ENCODE peak calls at places on chromosomes 13 and 19, in four cellular contexts. S is stomach; G is CD4-positive, alpha-beta T cell; A is mucosa of descending colon. N is an unnamed sample.

GRCh38 chr19:29216021-29216420 is 3.1 kb upstream of the UQCRFS1 start:
- DNase-seq in G (no peak), A (no peak), S (no peak), N (no peak)

GRCh38 chr19:45251452-45252354 is 632 bp downstream of the MARK4 start:
- DNase-seq in S (no peak), G (no peak), A (no peak), N (peak)

GRCh38 chr19:2391118-2391725 is 31.2 kb downstream of the TMPRSS9 start:
- DNase-seq in G (peak), A (peak), S (peak), N (peak)

GRCh38 chr19:35495107-35496064 is 5.1 kb upstream of the KRTDAP start:
- DNase-seq in A (peak), S (peak), G (peak), N (peak)

GRCh38 chr13:91304740-91305139 is 42.7 kb upstream of the MIR17HG start:
- DNase-seq in G (no peak), A (no peak), S (no peak), N (no peak)

GRCh38 chr13:65926750-65927171 is 1303.4 kb downstream of the PCDH9 start:
- DNase-seq in S (peak), A (peak), G (no peak), N (no peak)

GRCh38 chr19:17797397-17798201 is 2.7 kb downstream of the B3GNT3 start:
- DNase-seq in G (no peak), S (peak), A (peak), N (no peak)

GRCh38 chr13:51556740-51557139 is 27.5 kb upstream of the WDFY2 start:
- DNase-seq in A (no peak), S (no peak), G (no peak), N (no peak)

GRCh38 chr19:44228318-44228717 is 16.0 kb downstream of the ZNF227 start:
- DNase-seq in A (no peak), S (no peak), G (no peak), N (no peak)

GRCh38 chr19:47310819-47311218 is 1.2 kb downstream of the C5AR1 start:
- DNase-seq in G (no peak), A (no peak), S (peak), N (no peak)

GRCh38 chr13:41384749-41385503 is 72.4 kb upstream of the RGCC start:
- DNase-seq in G (no peak), S (no peak), A (no peak), N (peak)
- TF ChIP-seq CTCF in G (peak), S (no peak), A (no peak), N (peak)

GRCh38 chr19:27776524-27776923 is 1436.4 kb downstream of the UQCRFS1 start:
- DNase-seq in S (no peak), A (no peak), G (no peak), N (no peak)

GRCh38 chr19:27779953-27780352 is 1433.0 kb downstream of the UQCRFS1 start:
- DNase-seq in S (no peak), A (no peak), G (no peak), N (no peak)

GRCh38 chr19:27777242-27777641 is 1435.7 kb downstream of the UQCRFS1 start:
- DNase-seq in G (no peak), S (no peak), A (no peak), N (no peak)

GRCh38 chr19:27776020-27776419 is 1436.9 kb downstream of the UQCRFS1 start:
- DNase-seq in S (no peak), A (no peak), G (no peak), N (no peak)

GRCh38 chr19:27777726-27778125 is 1435.2 kb downstream of the UQCRFS1 start:
- DNase-seq in G (no peak), A (no peak), S (no peak), N (no peak)
- TF ChIP-seq CTCF in G (no peak), A (no peak), S (no peak), N (no peak)

DNA sequence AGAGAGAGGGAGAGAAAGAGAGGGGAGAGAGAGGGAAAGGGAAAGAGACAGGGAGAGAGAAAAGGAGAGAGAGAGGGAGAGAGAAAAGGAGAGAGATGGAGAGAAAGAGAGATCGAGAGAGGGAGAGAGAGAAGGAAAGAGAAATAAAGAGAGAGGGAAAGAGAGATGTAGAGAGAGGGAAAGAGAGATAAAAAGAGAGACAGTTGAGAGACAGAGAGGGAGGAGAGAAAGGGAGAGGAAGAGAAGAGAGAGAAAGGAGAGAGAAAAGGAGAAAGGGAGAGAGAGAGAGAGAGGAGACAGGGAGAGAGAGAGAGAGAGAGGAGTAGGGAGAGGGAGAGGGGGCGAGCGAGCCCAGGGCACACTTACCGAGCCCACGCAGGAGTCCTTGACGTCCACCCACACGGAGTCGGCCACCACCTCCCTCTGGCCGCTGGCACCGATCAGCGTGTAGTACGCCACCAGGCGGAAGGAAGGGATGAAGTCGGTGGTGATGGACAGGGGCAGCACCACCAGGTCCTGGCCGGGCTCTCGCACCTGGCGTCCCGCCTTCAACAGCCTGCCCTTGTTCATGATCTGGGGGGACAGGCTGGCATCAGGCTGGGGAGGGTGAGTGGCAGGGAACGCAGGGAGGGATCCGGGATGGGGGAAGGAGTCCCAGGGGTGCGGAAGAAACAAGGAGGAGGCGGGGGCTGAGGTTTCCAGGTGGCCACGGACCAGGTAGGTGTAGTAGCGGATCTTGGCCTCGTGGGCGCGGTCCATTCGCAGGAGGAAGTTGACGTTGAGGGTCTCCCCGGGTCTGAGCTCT is 10.0 kb downstream of the C3 start:
- DNase-seq in G (no peak), S (no peak), A (no peak), N (no peak)
- TF ChIP-seq CTCF in G (no peak), S (no peak), A (no peak), N (no peak)

GRCh38 chr13:46612258-46612657 is 59.3 kb downstream of the LRCH1 start:
- DNase-seq in S (no peak), A (no peak), G (no peak), N (no peak)

GRCh38 chr13:46613409-46614049 is 60.6 kb downstream of the LRCH1 start:
- DNase-seq in G (no peak), S (no peak), A (no peak), N (no peak)

GRCh38 chr13:46617382-46617781 is 64.4 kb downstream of the LRCH1 start:
- DNase-seq in G (no peak), A (no peak), S (no peak), N (no peak)

GRCh38 chr13:46615888-46616531 is 63.0 kb downstream of the LRCH1 start:
- DNase-seq in A (no peak), G (no peak), S (no peak), N (no peak)

DNA sequence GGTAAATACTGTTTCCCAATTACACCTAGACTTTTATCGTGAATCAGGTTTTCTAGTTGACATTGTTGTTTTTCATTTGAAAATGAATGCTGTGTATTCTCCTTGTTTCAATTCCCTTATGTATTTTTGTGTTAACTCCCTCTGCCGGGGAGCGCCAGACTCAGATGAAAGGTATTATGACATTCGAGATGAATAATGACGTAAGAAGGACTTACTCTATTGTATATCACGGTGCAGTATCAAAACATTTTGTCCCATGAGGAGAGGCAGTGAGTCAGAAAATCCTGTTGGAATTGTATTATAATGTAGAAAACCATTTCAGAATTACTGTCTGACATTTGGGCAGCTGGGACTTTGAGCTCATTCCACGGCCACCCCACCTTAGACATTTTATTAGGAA is 61.6 kb downstream of the LRCH1 start:
- DNase-seq in S (no peak), A (no peak), G (no peak), N (no peak)
- TF ChIP-seq CTCF in S (no peak), A (no peak), G (no peak), N (no peak)

DNA sequence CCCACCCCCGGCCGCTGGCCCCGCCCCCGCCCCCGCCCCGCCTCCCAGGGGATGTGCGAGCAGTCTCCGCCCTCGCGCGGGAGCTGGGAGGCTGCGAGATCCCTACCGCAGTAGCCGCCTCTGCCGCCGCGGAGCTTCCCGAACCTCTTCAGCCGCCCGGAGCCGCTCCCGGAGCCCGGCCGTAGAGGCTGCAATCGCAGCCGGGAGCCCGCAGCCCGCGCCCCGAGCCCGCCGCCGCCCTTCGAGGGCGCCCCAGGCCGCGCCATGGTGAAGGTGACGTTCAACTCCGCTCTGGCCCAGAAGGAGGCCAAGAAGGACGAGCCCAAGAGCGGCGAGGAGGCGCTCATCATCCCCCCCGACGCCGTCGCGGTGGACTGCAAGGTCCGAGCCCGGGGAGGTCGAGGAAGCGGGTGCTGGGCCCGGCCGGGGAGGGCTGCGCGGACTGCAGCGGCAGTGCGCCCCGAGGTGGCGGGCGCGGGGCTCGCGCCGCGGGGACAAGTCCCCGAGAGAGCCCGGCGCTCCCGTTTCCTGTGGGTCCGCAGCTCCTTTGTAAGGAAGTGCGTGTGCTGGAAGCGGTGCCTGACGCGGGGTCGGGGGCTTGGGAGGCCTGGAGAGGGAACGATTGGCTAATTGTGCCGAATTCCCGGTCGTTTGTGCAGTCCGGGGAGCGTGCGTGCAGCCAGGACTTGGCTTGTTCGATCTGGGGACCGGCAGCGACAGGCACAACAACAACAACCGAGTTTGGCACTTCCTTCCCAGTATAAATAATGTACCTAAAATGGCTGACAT is at the start of gene ITM2B:
- DNase-seq in A (peak), S (peak), G (peak), N (peak)
- TF ChIP-seq CTCF in A (no peak), S (no peak), G (peak), N (peak)

DNA sequence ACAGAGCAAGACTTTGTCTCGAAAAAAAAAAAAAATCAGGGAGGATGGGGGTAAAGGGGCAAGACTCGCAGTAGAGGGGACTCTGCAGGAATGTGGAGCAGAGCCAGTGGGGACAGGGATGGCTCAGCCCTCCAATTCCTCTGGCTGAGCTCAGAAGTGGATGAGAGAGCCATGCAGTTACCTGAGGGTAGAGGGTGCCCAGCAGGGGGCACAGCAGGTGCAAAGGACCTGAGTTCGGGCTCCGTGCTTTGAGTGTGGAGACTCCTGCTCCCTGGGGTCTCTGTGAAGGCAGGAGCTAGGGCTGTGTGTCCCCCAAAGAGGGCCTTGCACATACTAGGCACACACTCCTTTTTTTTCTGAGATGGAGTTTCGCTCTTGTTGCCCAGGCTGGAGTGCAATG is 7.7 kb downstream of the DOCK6 start:
- DNase-seq in A (peak), G (no peak), S (no peak), N (no peak)
- TF ChIP-seq CTCF in A (no peak), G (no peak), S (no peak), N (peak)

GRCh38 chr13:60244381-60244780 is 80.7 kb upstream of the DIAPH3 start:
- DNase-seq in G (no peak), A (no peak), S (no peak), N (no peak)
- TF ChIP-seq CTCF in G (no peak), A (no peak), S (no peak), N (no peak)

GRCh38 chr19:56069642-56070041 is 51.5 kb downstream of the ZNF787 start:
- DNase-seq in A (no peak), G (no peak), S (no peak), N (no peak)

GRCh38 chr19:56066152-56067023 is 54.7 kb downstream of the ZNF787 start:
- DNase-seq in A (peak), G (peak), S (peak), N (peak)

GRCh38 chr19:56076413-56076998 is 44.6 kb downstream of the ZNF787 start:
- DNase-seq in A (peak), G (no peak), S (peak), N (peak)

DNA sequence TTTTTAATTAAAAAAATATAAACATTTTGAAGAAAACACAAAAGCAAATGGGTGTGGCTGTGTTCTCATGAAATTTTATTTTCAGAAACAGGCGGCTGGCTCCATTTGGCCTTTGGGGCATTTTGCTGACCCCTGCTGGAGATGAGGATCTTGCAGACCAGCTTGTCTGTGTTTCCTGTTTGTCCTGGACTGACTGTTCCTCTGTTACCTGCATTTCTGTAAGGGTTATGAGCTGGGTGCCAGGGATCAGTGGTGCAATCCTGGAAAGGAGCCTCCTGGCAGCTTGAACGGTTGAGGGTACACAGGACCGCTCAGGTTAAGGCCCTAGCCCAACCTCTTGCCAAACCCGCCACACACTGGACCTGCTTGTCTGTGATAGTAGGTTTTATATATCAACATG is 49.9 kb downstream of the ZNF787 start:
- DNase-seq in A (no peak), S (no peak), G (no peak), N (peak)
- TF ChIP-seq CTCF in A (no peak), S (no peak), G (no peak), N (peak)